ENCODE peak calls at places on chromosomes 16 and 17, in four cellular contexts. L is transverse colon, Q is BE2C, F is heart left ventricle. T is an unnamed sample. For H3K36me3 and H3K27me3, the result is how much of the 10 kb centered on the place peaks cover.

GRCh38 chr16:26765087-26765486 is 301.6 kb upstream of the C16orf82 start:
- DNase-seq in L (no peak), F (no peak), Q (no peak), T (peak)

GRCh38 chr17:20908373-20909273 is 134.2 kb downstream of the USP22 start:
- DNase-seq in L (peak), F (peak), Q (peak), T (peak)

GRCh38 chr17:82330322-82331239 is 3.0 kb downstream of the SECTM1 start:
- DNase-seq in Q (peak), L (peak), F (no peak), T (peak)

GRCh38 chr17:65058615-65059014 is 2.1 kb upstream of the GNA13 start:
- DNase-seq in F (no peak), Q (no peak), L (no peak), T (no peak)

GRCh38 chr16:2056681-2057407 is 9.1 kb downstream of the TSC2 start:
- DNase-seq in Q (no peak), L (no peak), F (no peak), T (peak)

GRCh38 chr17:51224615-51225262 is 35.1 kb downstream of the MBTD1 start:
- DNase-seq in L (no peak), Q (no peak), F (no peak), T (no peak)

GRCh38 chr16:69405757-69406156 is 18.7 kb upstream of the CYB5B start:
- DNase-seq in L (no peak), F (no peak), Q (no peak), T (no peak)

GRCh38 chr17:45091778-45092425 is 30.8 kb downstream of the NMT1 start:
- DNase-seq in Q (no peak), F (no peak), L (no peak), T (no peak)

GRCh38 chr17:73519011-73519410 is 125.2 kb downstream of the SDK2 start:
- DNase-seq in Q (no peak), L (no peak), F (no peak), T (no peak)

GRCh38 chr17:75853410-75853809 is 1.7 kb downstream of the WBP2 start:
- DNase-seq in L (no peak), Q (no peak), F (no peak), T (no peak)

GRCh38 chr17:19010729-19011505 is 6.4 kb upstream of the FAM83G start:
- DNase-seq in L (peak), Q (no peak), F (no peak), T (no peak)

GRCh38 chr17:21095735-21096134 is 31.0 kb upstream of the DHRS7B start:
- DNase-seq in L (no peak), Q (no peak), F (no peak), T (no peak)

GRCh38 chr16:5215911-5216310 is 118.3 kb upstream of the EEF2KMT start:
- DNase-seq in L (peak), F (no peak), Q (no peak), T (no peak)

GRCh38 chr17:10752696-10753095 is 22.9 kb upstream of the TMEM220 start:
- DNase-seq in L (no peak), Q (no peak), F (no peak), T (no peak)

GRCh38 chr16:67397812-67398545 is 4.7 kb upstream of the TPPP3 start:
- DNase-seq in F (no peak), Q (no peak), L (no peak), T (peak)

GRCh38 chr16:24635900-24636610 is 93.4 kb upstream of the TNRC6A start:
- DNase-seq in Q (peak), F (peak), L (peak), T (no peak)

GRCh38 chr16:50303041-50303604 is 36.8 kb downstream of the ADCY7 start:
- DNase-seq in Q (no peak), L (no peak), F (peak), T (peak)

GRCh38 chr16:85261657-85262557 is 149.6 kb upstream of the CIBAR2 start:
- DNase-seq in Q (no peak), L (no peak), F (no peak), T (no peak)

GRCh38 chr17:2982854-2983636 is 80.4 kb downstream of the OR1D5 start:
- DNase-seq in L (peak), Q (peak), F (peak), T (no peak)

GRCh38 chr16:59719121-59719520 is 985.0 kb upstream of the GOT2 start:
- DNase-seq in F (no peak), L (no peak), Q (no peak), T (no peak)

GRCh38 chr16:78648517-78648916 is 549.1 kb downstream of the WWOX start:
- DNase-seq in F (peak), Q (no peak), L (no peak), T (no peak)

GRCh38 chr17:68435876-68436842 is 21.1 kb downstream of the WIPI1 start:
- DNase-seq in Q (peak), L (peak), F (peak), T (peak)

DNA sequence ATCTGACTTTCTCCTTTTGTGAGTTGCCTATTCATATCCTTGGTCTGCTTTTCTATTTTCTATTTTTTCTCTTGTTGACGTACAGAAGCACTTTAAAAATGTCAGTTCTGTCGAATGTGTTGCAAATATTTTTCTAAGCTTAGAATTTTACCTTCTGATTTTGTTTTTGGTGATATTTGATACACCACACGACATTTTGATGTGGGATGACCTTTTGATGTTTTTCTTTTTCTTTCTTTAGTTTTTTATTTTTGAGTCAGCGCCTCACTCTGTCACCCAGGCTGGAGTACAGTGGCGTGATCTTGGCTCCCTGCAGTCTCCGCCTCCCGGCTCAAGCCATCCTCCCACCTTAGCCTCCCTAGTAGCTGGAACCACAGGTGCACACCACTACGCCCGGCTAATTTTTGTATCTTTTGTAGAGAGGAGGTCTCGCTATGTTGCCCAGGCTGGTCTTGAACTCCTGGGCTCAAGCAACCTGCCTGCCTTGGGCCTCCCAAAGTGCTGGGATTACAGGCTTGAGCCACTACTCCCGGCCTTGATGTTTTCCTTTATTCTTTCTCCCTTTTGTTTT is 39.6 kb downstream of the WSB1 start:
- DNase-seq in F (no peak), Q (no peak), L (no peak), T (no peak)
- H3K4me3 ChIP-seq in F (peak), Q (peak), L (peak), T (peak)

DNA sequence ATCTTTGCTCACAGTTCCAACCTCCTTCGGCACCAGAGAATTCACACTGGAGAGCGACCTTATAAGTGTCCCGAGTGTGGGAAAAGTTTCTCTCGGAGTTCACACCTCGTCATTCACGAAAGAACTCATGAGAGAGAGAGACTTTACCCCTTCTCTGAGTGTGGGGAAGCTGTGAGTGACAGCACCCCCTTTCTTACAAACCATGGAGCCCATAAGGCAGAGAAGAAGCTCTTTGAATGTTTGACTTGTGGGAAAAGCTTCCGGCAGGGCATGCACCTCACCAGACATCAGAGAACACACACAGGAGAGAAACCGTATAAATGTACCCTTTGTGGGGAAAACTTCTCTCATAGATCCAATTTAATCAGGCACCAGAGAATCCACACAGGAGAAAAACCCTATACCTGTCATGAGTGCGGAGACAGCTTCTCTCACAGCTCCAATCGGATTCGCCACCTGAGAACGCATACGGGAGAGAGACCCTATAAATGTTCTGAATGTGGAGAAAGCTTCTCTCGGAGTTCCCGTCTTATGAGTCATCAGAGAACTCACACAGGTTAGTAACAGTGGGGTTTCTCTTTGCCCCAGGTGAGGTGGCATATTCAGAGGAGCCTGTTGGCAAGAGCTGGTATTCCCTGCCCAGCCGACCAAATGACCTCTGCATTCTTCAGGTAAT is 6.8 kb downstream of the ZNF263 start:
- DNase-seq in L (no peak), F (no peak), Q (no peak), T (no peak)
- H3K36me3 ChIP-seq in L (half or more), F (under half), Q (half or more), T (under half)

DNA sequence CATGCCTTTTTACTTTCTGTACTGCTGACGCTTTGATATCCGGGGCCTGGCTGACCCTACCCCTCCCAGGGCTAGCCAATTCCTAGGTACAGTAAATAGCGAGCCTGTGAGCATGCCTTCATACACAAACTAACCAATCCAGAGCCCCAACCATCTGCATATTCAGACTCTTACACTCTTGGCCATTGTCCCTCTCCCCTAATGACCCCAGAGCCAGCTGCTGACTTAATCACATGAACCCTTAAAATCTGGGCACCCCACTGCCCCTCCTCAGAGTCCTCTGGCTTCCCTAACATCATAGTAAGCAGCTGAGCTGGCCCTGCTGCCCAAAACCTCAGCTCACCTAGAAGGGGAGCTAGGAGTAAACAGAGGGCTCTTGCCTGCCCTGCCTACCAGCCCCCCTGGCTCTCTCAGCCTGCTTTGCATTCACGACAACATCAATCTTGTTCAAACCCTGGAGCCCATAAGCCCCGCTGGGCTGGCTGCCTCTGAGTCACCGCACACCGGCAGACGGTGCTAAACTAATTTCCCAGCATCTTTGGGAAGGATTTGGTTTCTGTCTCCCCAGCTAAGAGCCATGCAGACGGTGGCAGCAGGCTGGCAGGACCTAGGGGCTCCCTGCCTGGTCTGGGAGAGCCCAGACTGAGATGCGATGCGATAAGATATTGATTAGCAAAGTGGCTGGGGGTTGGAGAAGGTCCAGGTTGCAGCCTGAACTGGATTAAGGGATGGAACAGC is 63.2 kb downstream of the CLEC19A start:
- DNase-seq in L (no peak), Q (peak), F (no peak), T (peak)
- H3K27me3 ChIP-seq in L (under half), Q (under half), F (under half), T (under half)

DNA sequence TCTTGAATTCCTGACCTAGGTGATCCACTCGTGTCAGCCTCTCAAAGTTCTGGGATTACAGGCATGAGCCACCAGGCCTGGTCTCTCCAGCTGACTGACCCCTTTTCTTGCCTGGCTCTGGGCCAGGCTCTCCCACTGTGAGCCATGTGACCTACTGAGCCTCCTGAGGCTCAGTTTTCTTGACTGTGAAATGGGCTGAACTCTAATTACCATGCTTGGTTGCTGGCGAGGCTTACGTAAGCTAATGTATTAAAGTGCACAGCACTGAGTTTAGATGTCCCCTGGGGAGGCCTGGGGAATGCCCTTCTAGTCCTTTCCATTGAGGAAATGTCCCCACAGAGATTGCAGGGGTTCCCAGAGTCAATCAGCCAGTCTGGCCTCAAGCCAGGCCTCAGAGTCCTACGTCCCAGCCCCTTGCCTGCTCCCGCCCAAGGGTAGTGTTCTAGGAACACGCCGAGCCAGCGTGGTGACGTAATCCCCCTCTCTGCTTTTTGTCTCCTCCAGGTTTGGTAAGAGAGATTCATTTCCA is 45.8 kb upstream of the LGALS9 start:
- DNase-seq in Q (no peak), L (no peak), F (no peak), T (no peak)
- H3K4me3 ChIP-seq in Q (no peak), L (no peak), F (no peak), T (no peak)

GRCh38 chr16:14650629-14651028 is 17.9 kb downstream of the BFAR start:
- DNase-seq in L (no peak), F (no peak), Q (no peak), T (no peak)

GRCh38 chr16:14658063-14658462 is 25.3 kb downstream of the BFAR start:
- DNase-seq in F (no peak), Q (peak), L (peak), T (no peak)

GRCh38 chr16:14649816-14650215 is 17.1 kb downstream of the BFAR start:
- DNase-seq in L (no peak), F (no peak), Q (no peak), T (no peak)

GRCh38 chr16:14652726-14653125 is 20.0 kb downstream of the BFAR start:
- DNase-seq in Q (no peak), F (no peak), L (no peak), T (no peak)
- H3K36me3 ChIP-seq in Q (half or more), F (under half), L (under half), T (under half)

T was measured in H7.